ENCODE peak calls at places on chromosome 14, in seven cellular contexts. E, J, H, P, W, X and C are unnamed samples.

GRCh38 chr14:76924363-76925151 is 98.3 kb downstream of the LRRC74A start:
- DNase-seq in E (no peak), J (peak), H (no peak), P (peak), W (no peak), X (no peak), C (no peak)

GRCh38 chr14:80434574-80435321 is 223.4 kb upstream of the DIO2 start:
- DNase-seq in E (no peak), J (no peak), H (no peak), P (no peak), W (no peak), X (no peak), C (no peak)

GRCh38 chr14:67820428-67820881 is 876 bp downstream of the RAD51B start:
- DNase-seq in E (no peak), J (no peak), H (peak), P (peak), W (no peak), X (no peak), C (no peak)

GRCh38 chr14:21431126-21431525 is 24.8 kb downstream of the CHD8 start:
- DNase-seq in E (no peak), J (no peak), H (no peak), P (no peak), W (no peak), X (no peak), C (no peak)

GRCh38 chr14:94062344-94062904 is 18.6 kb downstream of the DDX24 start:
- DNase-seq in E (no peak), J (no peak), H (no peak), P (no peak), W (no peak), X (no peak), C (no peak)

GRCh38 chr14:32896979-32897723 is 41.5 kb upstream of the NPAS3 start:
- DNase-seq in E (no peak), J (no peak), H (no peak), P (no peak), W (no peak), X (no peak), C (no peak)

GRCh38 chr14:92105845-92106094 is 612 bp downstream of the ATXN3 start:
- DNase-seq in E (peak), J (no peak), H (peak), P (no peak), W (peak), X (no peak), C (no peak)

GRCh38 chr14:67908061-67908767 is 88.6 kb downstream of the RAD51B start:
- DNase-seq in E (no peak), J (no peak), H (no peak), P (no peak), W (no peak), X (no peak), C (no peak)